ENCODE peak calls at places on chromosomes 1 and 21, in nine cellular contexts. S, V, B, H, K, U, X, F and Q are unnamed samples.

GRCh38 chr1:40944326-40944725 is 35.2 kb upstream of the CTPS1 start:
- DNase-seq in S (no peak), V (peak; percentile 44), B (no peak), H (peak; percentile 76), K (no peak), U (peak; percentile 94), X (no peak), F (no peak), Q (no peak)

GRCh38 chr1:206796984-206797402 is 24.7 kb upstream of the IL10 start:
- DNase-seq in S (no peak), V (no peak), B (no peak), H (no peak), K (no peak), U (no peak), X (no peak), F (no peak), Q (no peak)

GRCh38 chr1:240284656-240285427 is 193.2 kb downstream of the FMN2 start:
- DNase-seq in S (no peak), V (no peak), B (no peak), H (no peak), K (no peak), U (no peak), X (no peak), F (no peak), Q (no peak)

GRCh38 chr1:27388337-27389005 is 4.0 kb upstream of the GPR3 start:
- DNase-seq in S (peak; percentile 53), V (peak; percentile 66), B (peak; percentile 95), H (no peak), K (peak; percentile 70), U (no peak), X (peak; percentile 79), F (no peak), Q (peak; percentile 81)

GRCh38 chr1:185926562-185926961 is 192.4 kb downstream of the HMCN1 start:
- DNase-seq in S (no peak), V (no peak), B (no peak), H (no peak), K (no peak), U (no peak), X (no peak), F (no peak), Q (no peak)

GRCh38 chr1:113459279-113459678 is 69.0 kb downstream of the MAGI3 start:
- DNase-seq in S (no peak), V (no peak), B (no peak), H (no peak), K (no peak), U (peak; percentile 39), X (no peak), F (no peak), Q (no peak)

GRCh38 chr1:45623972-45624371 is at the start of gene CCDC17:
- DNase-seq in S (no peak), V (no peak), B (no peak), H (no peak), K (no peak), U (peak; percentile 22), X (no peak), F (no peak), Q (no peak)

GRCh38 chr1:5620997-5621396 is 371.2 kb downstream of the NPHP4 start:
- DNase-seq in S (no peak), V (no peak), B (peak; percentile 87), H (no peak), K (no peak), U (no peak), X (no peak), F (peak; percentile 50), Q (peak; percentile 85)

GRCh38 chr1:1346501-1346890 is 2.7 kb downstream of the DVL1 start:
- DNase-seq in S (no peak), V (no peak), B (no peak), H (no peak), K (no peak), U (no peak), X (no peak), F (no peak), Q (no peak)

GRCh38 chr1:1345860-1346500 is 3.2 kb downstream of the DVL1 start:
- DNase-seq in S (no peak), V (no peak), B (no peak), H (no peak), K (no peak), U (no peak), X (no peak), F (no peak), Q (no peak)

GRCh38 chr1:1344672-1345361 is 4.4 kb downstream of the DVL1 start:
- DNase-seq in S (no peak), V (no peak), B (peak; percentile 82), H (no peak), K (no peak), U (peak; percentile 50), X (peak; percentile 86), F (no peak), Q (peak; percentile 91)

GRCh38 chr1:1343811-1344421 is 5.3 kb downstream of the DVL1 start:
- DNase-seq in S (no peak), V (no peak), B (no peak), H (no peak), K (no peak), U (no peak), X (peak; percentile 92), F (no peak), Q (no peak)

DNA sequence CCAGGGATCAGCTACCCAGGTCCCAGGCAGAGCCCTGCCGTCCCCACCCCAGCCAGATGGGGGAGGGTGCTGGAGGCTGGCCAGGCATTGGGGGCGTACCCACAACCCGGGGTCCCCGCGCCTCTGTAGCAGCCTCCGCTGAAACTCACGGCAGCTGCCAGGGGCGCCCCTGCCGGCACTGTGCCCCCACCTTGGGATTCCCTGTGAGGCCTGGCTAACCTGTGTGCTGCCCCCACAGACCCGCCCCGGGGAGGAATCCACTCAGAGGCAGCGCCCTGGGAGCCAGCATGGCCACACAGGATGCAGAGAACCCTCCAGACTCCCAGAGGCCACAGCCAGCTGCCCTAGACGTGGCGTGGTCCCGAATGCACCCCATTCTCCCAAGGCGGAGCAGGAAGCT is 3.8 kb downstream of the DVL1 start:
- DNase-seq in S (no peak), V (no peak), B (no peak), H (no peak), K (no peak), U (no peak), X (no peak), F (no peak), Q (no peak)
- H3K4me3 ChIP-seq in S (no peak overlapping the region), V (no peak overlapping the region), B (no peak overlapping the region), H (no peak overlapping the region), K (no peak overlapping the region), U (no peak overlapping the region), X (peak overlapping the region; percentile 73), F (no peak overlapping the region), Q (no peak overlapping the region)

DNA sequence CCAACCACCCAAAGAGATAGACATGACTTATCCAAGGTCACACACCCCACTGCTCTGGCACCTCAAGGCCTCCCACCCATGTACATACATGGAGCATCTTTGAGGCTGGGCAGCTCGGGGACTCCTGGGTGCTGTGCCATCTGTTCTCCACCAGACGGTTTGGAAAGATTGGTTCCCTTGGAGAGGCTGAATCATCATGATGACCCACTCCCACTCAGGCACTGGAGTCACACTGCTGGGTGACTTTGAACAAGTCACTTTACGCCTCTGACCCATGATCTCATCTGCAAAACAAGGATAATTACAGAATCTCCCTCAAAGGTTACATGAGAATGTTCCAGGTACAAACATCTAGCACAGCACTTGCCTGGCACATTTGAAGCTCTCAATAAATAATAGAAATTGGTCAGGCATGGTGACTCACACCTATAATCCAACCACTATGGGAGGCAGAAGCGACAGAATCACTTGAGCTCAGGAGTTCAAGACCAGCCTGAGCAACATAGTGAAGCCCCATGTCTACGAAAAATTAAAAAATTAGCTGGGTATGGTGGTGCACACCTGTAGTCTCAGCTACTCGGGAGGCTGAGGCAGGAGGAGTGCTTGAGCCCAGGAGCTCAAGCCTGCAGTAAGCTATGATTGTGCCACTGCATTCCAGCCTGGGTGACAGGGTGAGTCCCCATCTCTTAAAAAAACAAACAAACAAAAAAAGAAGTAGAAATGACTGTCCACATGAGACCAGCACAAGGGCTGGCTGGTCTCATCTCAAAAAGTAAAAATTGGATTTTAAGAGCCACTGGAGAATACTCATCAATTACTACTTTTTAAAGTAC is 74.9 kb downstream of the RRAGC start:
- DNase-seq in S (no peak), V (no peak), B (no peak), H (no peak), K (no peak), U (no peak), X (no peak), F (no peak), Q (no peak)
- H3K27me3 ChIP-seq in S (no peaks in the 10 kb centered on the region), V (peaks cover 27% of the 10 kb centered on the region), B (peaks cover 76% of the 10 kb centered on the region), H (peaks cover 18% of the 10 kb centered on the region), K (peaks cover 5% of the 10 kb centered on the region), U (peaks cover 12% of the 10 kb centered on the region), X (peaks cover 82% of the 10 kb centered on the region), F (no peaks in the 10 kb centered on the region), Q (no peaks in the 10 kb centered on the region)

GRCh38 chr21:33687634-33688033 is 45.3 kb downstream of the ITSN1 start:
- DNase-seq in S (no peak), V (no peak), B (no peak), H (no peak), K (no peak), U (no peak), X (no peak), F (no peak), Q (no peak)

GRCh38 chr21:33686386-33686785 is 44.1 kb downstream of the ITSN1 start:
- DNase-seq in S (no peak), V (no peak), B (no peak), H (no peak), K (no peak), U (no peak), X (no peak), F (no peak), Q (no peak)

GRCh38 chr21:33684923-33685560 is 42.7 kb downstream of the ITSN1 start:
- DNase-seq in S (no peak), V (no peak), B (no peak), H (no peak), K (no peak), U (no peak), X (no peak), F (peak; percentile 10), Q (no peak)

GRCh38 chr21:33684068-33684467 is 41.8 kb downstream of the ITSN1 start:
- DNase-seq in S (no peak), V (no peak), B (no peak), H (no peak), K (no peak), U (no peak), X (no peak), F (no peak), Q (no peak)

DNA sequence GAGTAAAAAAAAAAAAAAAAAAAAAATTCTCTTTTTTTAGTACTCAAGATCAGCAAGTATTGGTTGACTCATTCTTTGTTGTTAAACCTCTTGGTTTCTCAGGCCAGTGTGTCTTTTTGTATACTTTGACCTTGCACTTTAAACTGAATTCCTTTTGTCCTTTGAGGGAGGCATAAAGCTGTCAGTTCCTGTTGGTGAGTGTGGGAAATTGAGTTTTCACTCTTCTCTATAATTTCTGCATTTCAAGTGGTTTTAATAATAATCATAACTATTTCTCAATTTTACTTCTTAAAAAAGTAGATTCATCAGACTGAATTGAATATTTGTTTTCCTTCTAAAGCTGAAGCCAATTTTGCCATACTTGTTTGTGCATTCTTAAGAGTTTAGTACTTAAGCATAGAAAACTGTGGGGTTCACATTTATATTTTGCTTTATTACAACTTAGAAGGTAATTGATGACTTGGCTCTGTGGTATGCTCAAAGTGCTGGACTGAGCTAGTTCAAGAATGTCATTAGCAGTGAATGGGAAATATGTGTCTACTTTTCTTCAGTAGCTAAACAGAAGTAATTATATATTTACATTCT is 43.4 kb downstream of the ITSN1 start:
- DNase-seq in S (no peak), V (no peak), B (no peak), H (peak; percentile 18), K (no peak), U (peak; percentile 46), X (no peak), F (no peak), Q (no peak)
- H3K4me3 ChIP-seq in S (no peak overlapping the region), V (no peak overlapping the region), B (no peak overlapping the region), H (no peak overlapping the region), K (no peak overlapping the region), U (no peak overlapping the region), X (no peak overlapping the region), F (no peak overlapping the region), Q (no peak overlapping the region)

DNA sequence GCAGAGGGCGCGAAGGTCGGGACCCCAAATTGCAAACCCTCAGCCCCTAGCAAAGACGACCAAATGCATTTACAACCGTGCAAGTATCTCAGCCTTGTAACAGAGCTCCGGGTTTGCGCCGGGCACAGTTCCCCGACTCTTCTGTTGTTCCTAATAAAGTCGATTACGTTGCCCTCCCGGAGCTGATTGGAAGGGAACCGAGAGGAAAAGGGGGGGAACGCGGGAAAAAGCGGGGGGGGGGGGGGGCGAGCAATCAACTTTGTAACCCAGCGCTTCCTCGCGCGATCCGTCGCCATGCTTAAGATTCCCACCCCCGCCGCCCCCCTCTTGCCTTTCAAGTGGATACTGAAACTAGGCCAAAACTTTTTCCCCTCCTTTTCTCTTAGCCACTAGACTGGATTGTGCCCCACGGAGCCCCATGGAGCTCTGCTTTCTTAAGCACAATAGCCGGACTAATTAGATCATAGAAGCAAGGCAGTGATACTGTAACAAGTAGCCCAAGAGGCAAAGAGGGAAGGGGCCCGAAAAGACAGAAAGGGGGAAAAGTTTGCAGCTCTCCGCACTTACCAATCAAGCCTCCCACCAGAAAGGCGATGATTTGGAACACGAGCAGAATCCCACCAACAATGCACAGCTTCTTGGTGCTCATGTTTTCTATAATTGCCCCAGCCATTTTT is 558 bp downstream of the WLS start:
- DNase-seq in S (no peak), V (peak; percentile 67), B (peak; percentile 74), H (peak; percentile 39), K (no peak), U (peak; percentile 90), X (peak; percentile 69), F (no peak), Q (peak; percentile 75)
- H3K27me3 ChIP-seq in S (peaks cover 4% of the 10 kb centered on the region), V (no peaks in the 10 kb centered on the region), B (peaks cover 11% of the 10 kb centered on the region), H (no peaks in the 10 kb centered on the region), K (peaks cover 8% of the 10 kb centered on the region), U (no peaks in the 10 kb centered on the region), X (no peaks in the 10 kb centered on the region), F (peaks cover 52% of the 10 kb centered on the region), Q (peaks cover 83% of the 10 kb centered on the region)